ENCODE peak calls at places on chromosomes 7 and 10, in five cellular contexts. I, Y, Q, A and D are unnamed samples.

GRCh38 chr7:131095346-131095745 is 232.3 kb upstream of the MKLN1 start:
- DNase-seq in I (no peak), A (peak), Y (no peak), Q (no peak), D (no peak)

GRCh38 chr10:67665491-67665890 is 30.5 kb downstream of the CTNNA3 start:
- DNase-seq in Q (no peak), A (no peak), I (no peak), Y (no peak), D (no peak)

GRCh38 chr7:1946461-1947450 is 276.7 kb downstream of the ELFN1 start:
- DNase-seq in I (no peak), A (no peak), Y (no peak), Q (no peak), D (no peak)

GRCh38 chr10:32207544-32207943 is 139.4 kb downstream of the EPC1 start:
- DNase-seq in Y (peak), Q (no peak), I (peak), A (no peak), D (peak)

GRCh38 chr10:77909755-77910375 is 16.7 kb downstream of the DLG5 start:
- DNase-seq in A (peak), Y (no peak), Q (no peak), I (no peak), D (peak)

GRCh38 chr10:100186253-100186780 is 488 bp upstream of the ERLIN1 start:
- DNase-seq in Y (no peak), A (no peak), I (peak), Q (no peak), D (no peak)

GRCh38 chr10:70053212-70053895 is 708 bp downstream of the MACROH2A2 start:
- DNase-seq in Q (no peak), Y (no peak), I (no peak), A (no peak), D (no peak)

GRCh38 chr10:12984165-12984747 is 17.3 kb downstream of the CCDC3 start:
- DNase-seq in Q (no peak), I (no peak), Y (no peak), A (peak), D (peak)

GRCh38 chr7:98997836-98998235 is 119.5 kb downstream of the TRRAP start:
- DNase-seq in Y (no peak), Q (no peak), A (no peak), I (no peak), D (no peak)

GRCh38 chr7:116089293-116089692 is 58.7 kb upstream of the TFEC start:
- DNase-seq in A (peak), Y (no peak), Q (no peak), I (no peak), D (no peak)

GRCh38 chr7:105897999-105898398 is 21.6 kb upstream of the ATXN7L1 start:
- DNase-seq in A (no peak), Y (no peak), I (no peak), Q (no peak), D (no peak)

GRCh38 chr10:10911471-10911921 is 106.2 kb upstream of the CELF2 start:
- DNase-seq in Y (no peak), I (no peak), Q (peak), A (peak), D (peak)

GRCh38 chr10:47362199-47362598 is 14.0 kb downstream of the RBP3 start:
- DNase-seq in Q (no peak), A (no peak), I (no peak), Y (no peak), D (no peak)